ENCODE peak calls at places on chromosomes 13 and 19, in eight cellular contexts. V, K, A, W, O, S, J and M are unnamed samples.

GRCh38 chr13:109816979-109817275 is 30.5 kb upstream of the IRS2 start:
- DNase-seq in V (peak), K (no peak), A (no peak), W (no peak), O (no peak), S (no peak), J (no peak), M (no peak)

GRCh38 chr13:51519839-51520238 is 64.4 kb upstream of the WDFY2 start:
- DNase-seq in V (peak), K (no peak), A (peak), W (no peak), O (peak), S (no peak), J (no peak), M (no peak)

GRCh38 chr13:44331912-44332840 is 41.4 kb upstream of the SERP2 start:
- DNase-seq in V (peak), K (no peak), A (no peak), W (no peak), O (no peak), S (peak), J (no peak), M (no peak)

GRCh38 chr19:6238643-6239281 is 41.0 kb downstream of the MLLT1 start:
- DNase-seq in V (peak), K (no peak), A (no peak), W (no peak), O (no peak), S (no peak), J (no peak), M (no peak)

GRCh38 chr19:4014541-4015491 is 7.3 kb downstream of the PIAS4 start:
- DNase-seq in V (no peak), K (peak), A (no peak), W (peak), O (no peak), S (peak), J (no peak), M (peak)

GRCh38 chr13:48194392-48194754 is 38.6 kb upstream of the ITM2B start:
- DNase-seq in V (no peak), K (no peak), A (no peak), W (no peak), O (no peak), S (no peak), J (peak), M (no peak)

GRCh38 chr19:12733369-12733896 is 1.1 kb downstream of the TRIR start:
- DNase-seq in V (peak), K (no peak), A (peak), W (no peak), O (peak), S (peak), J (no peak), M (no peak)

GRCh38 chr13:30787747-30788535 is 52.6 kb downstream of the ALOX5AP start:
- DNase-seq in V (peak), K (no peak), A (no peak), W (no peak), O (no peak), S (no peak), J (no peak), M (no peak)

GRCh38 chr13:68927387-68928026 is 1180.1 kb upstream of the ATXN8OS start:
- DNase-seq in V (no peak), K (peak), A (peak), W (no peak), O (peak), S (peak), J (no peak), M (peak)

GRCh38 chr13:32986552-32986951 is 29.7 kb upstream of the KL start:
- DNase-seq in V (no peak), K (no peak), A (no peak), W (no peak), O (no peak), S (no peak), J (no peak), M (no peak)

GRCh38 chr19:13132471-13133166 is 14.6 kb downstream of the NACC1 start:
- DNase-seq in V (peak), K (no peak), A (no peak), W (no peak), O (no peak), S (no peak), J (no peak), M (no peak)

GRCh38 chr19:5837768-5838364 is 1.6 kb downstream of the FUT6 start:
- DNase-seq in V (no peak), K (no peak), A (no peak), W (no peak), O (no peak), S (no peak), J (no peak), M (no peak)

GRCh38 chr13:19153782-19154450 is 27.7 kb downstream of the TUBA3C start:
- DNase-seq in V (no peak), K (no peak), A (peak), W (no peak), O (peak), S (peak), J (no peak), M (peak)

GRCh38 chr19:5690955-5691204 is 785 bp downstream of the RPL36 start:
- DNase-seq in V (no peak), K (no peak), A (no peak), W (no peak), O (no peak), S (no peak), J (no peak), M (no peak)

GRCh38 chr13:32248789-32249188 is 66.4 kb downstream of the ZAR1L start:
- DNase-seq in V (no peak), K (no peak), A (no peak), W (no peak), O (no peak), S (no peak), J (peak), M (no peak)

GRCh38 chr13:23969672-23970071 is 72.4 kb upstream of the C1QTNF9B start:
- DNase-seq in V (peak), K (no peak), A (peak), W (no peak), O (peak), S (no peak), J (no peak), M (no peak)

GRCh38 chr13:32257649-32258048 is 57.5 kb downstream of the ZAR1L start:
- DNase-seq in V (no peak), K (no peak), A (no peak), W (no peak), O (no peak), S (no peak), J (no peak), M (no peak)

GRCh38 chr19:19261350-19262189 is 11.5 kb downstream of the TM6SF2 start:
- DNase-seq in V (no peak), K (peak), A (no peak), W (peak), O (no peak), S (peak), J (no peak), M (peak)

GRCh38 chr19:4534836-4535658 is at the start of gene PLIN5:
- DNase-seq in V (peak), K (peak), A (peak), W (peak), O (peak), S (peak), J (peak), M (peak)

GRCh38 chr13:61146571-61146970 is 269.1 kb downstream of the PCDH20 start:
- DNase-seq in V (no peak), K (no peak), A (no peak), W (no peak), O (no peak), S (no peak), J (no peak), M (no peak)

GRCh38 chr13:33752631-33753030 is 65.3 kb upstream of the RFC3 start:
- DNase-seq in V (no peak), K (no peak), A (no peak), W (no peak), O (no peak), S (no peak), J (no peak), M (no peak)

GRCh38 chr13:97548138-97548537 is 114.2 kb downstream of the RAP2A start:
- DNase-seq in V (no peak), K (no peak), A (no peak), W (no peak), O (no peak), S (no peak), J (no peak), M (no peak)

GRCh38 chr19:35117791-35118190 is 2.2 kb downstream of the FXYD3 start:
- DNase-seq in V (no peak), K (no peak), A (no peak), W (no peak), O (no peak), S (no peak), J (no peak), M (no peak)

GRCh38 chr19:35118268-35119026 is 2.8 kb downstream of the FXYD3 start:
- DNase-seq in V (no peak), K (no peak), A (no peak), W (no peak), O (no peak), S (no peak), J (no peak), M (no peak)

GRCh38 chr19:35116085-35116801 is 620 bp downstream of the FXYD3 start:
- DNase-seq in V (no peak), K (no peak), A (no peak), W (no peak), O (no peak), S (no peak), J (no peak), M (no peak)

GRCh38 chr19:35115538-35115951 is at the start of gene FXYD3:
- DNase-seq in V (no peak), K (no peak), A (no peak), W (no peak), O (no peak), S (no peak), J (no peak), M (no peak)

DNA sequence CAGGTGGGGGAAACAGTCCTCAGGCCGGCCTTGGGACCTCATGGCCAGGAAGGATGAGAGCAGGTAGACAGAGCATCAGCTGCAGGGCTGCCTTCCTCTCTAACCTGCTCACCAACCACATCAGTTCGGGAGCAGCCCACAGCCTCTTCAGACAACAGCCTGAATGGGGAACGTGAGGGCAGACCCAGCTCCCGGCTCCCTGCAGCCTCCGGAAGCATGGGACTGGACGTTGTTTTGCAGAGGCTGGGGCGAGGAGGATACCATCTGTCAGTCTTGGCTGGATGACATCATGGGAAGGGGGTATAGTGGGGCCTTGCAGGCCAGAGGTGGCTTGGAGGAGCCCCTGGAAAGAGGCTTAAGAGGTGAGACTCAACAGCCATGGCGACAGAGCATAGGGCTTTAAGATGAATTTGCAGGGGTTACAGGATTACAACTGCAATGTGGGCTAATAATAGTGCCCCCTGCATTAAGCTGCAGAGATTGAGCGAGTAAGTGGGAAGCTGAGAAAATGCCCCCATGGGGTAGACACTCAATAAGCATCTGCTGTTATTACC is 1.5 kb downstream of the FXYD3 start:
- DNase-seq in V (no peak), K (no peak), A (no peak), W (no peak), O (no peak), S (no peak), J (no peak), M (no peak)
- TF ChIP-seq USF2 in V (no peak), K (no peak), A (no peak), W (no peak), O (no peak), S (no peak), J (no peak), M (no peak)

DNA sequence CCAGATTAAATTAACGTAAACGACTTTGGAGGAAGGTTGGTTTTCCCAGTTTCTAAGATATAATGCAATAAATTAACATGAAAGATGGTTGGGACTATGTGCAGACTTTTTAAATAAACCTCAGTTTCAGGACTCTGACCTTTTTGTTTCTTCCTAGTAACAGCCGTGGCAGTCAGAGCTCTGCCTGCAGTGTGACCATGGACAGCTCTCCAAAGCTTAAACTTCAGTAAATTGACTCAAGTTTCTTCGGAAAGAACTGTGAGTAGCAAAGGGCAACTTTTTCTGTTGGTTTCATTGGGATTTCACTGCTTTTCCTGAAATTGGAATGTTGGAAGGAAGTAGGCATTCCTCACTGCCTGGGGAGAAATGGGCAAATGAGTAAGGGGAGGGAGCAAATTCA is 4.1 kb downstream of the USP29 start:
- DNase-seq in V (no peak), K (no peak), A (no peak), W (no peak), O (no peak), S (no peak), J (no peak), M (no peak)
- TF ChIP-seq USF2 in V (no peak), K (no peak), A (no peak), W (no peak), O (no peak), S (no peak), J (no peak), M (no peak)

DNA sequence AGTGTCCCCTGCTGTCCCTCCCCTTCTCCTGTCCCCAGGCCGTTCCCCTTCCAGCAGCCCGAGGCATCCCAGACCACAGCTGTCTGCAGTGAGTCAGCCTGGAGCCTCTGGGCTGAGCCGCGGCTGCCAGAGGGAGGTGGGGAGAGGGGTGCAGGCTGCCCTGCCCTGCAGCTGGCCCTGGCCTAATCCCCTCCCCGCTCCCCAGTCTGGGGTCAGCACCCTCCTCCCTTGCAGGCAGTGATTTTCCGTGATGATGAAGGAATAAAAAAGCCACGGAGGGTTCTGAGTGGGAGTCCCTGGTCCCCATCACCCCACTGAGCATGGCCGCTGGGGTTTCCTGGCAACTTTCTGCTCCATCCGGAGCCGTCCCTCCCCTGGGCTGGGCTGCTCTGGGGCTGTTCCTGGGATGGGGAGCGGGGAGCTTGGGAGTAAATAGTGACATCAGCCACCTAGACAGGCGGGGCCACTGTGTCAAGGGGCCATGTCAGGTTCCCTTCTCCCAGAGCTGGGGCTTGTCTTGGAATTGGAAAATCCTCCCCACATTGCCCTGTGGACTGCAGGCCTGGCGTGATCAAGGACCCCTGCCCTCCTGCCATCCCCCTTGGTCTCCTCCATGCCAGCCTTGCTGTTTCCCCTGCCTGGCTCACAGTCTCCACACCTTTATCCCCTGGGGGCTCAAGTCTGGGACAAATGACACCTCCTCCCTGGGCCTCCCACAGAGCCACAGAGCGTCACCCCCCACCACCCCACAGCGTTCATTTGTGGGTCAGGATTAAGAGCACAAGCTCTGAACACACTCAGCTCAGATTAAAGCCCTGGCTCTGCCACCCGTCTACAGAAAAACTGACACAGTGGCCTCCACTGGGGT is 16.7 kb downstream of the SPC24 start:
- DNase-seq in V (peak), K (peak), A (peak), W (peak), O (peak), S (peak), J (no peak), M (peak)
- TF ChIP-seq USF2 in V (no peak), K (no peak), A (no peak), W (no peak), O (no peak), S (no peak), J (no peak), M (no peak)

DNA sequence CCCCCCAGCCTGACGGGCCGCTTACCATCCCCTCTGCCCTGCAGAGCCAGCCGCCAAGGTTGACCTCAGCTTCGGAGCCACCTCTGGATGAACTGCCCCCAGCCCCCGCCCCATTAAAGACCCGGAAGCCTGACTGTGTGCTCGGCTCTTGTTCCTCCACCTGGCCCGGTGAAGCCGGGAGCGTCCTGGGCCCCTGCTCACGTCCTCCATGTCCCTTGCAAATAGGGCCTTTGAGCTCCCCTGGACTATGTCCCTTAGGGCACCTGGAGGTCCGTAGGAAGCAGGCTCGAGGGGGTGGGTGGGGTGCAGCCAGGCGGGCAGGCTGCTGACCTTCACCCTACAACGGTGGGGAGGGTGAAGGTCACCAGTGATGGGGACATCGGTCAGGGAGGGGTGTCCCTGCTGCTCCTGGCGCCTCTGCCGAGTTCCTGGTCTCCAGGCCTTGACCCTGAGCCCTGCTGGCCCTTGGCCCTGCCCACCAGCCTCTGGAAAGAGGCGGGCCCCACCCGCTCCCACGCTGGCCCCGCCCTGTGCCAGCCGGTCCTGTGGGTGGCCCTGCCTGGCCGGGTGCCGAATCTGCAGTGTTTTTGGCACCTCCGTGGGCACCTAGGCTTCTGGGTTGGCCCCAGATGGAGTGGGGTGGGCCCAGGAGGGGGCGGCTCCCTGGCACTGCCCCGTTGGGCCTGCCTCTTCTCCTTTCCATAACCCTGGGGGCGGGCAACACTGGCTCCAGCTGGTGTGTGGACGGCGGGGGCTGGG is 3.3 kb downstream of the ATP5F1D start:
- DNase-seq in V (no peak), K (no peak), A (no peak), W (no peak), O (peak), S (no peak), J (no peak), M (no peak)
- TF ChIP-seq USF2 in V (no peak), K (no peak), A (no peak), W (no peak), O (no peak), S (no peak), J (no peak), M (no peak)

DNA sequence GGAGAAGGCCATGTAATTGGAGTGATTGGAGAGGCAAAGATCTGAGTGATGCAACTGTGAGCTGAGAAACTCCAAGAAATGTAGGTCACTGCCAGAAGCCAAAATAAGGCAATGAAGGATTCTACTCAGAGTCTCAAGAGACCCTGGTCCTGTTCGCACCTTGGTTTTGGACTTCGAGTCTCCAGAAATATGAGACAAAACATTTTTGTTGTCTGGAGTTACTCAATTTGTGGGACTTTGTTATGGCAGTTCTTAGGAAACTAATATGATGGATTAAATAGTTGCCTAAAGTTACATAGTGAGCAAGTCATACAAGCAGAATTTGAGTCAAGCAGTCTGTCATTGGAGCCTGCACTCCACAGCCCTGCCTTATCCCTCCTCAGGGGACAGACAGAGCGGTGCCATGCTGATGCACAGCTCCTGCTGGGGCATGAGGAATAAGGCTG is 104.2 kb downstream of the ITGBL1 start:
- DNase-seq in V (peak), K (no peak), A (no peak), W (no peak), O (no peak), S (peak), J (no peak), M (no peak)
- TF ChIP-seq USF2 in V (no peak), K (no peak), A (no peak), W (no peak), O (no peak), S (no peak), J (no peak), M (no peak)

DNA sequence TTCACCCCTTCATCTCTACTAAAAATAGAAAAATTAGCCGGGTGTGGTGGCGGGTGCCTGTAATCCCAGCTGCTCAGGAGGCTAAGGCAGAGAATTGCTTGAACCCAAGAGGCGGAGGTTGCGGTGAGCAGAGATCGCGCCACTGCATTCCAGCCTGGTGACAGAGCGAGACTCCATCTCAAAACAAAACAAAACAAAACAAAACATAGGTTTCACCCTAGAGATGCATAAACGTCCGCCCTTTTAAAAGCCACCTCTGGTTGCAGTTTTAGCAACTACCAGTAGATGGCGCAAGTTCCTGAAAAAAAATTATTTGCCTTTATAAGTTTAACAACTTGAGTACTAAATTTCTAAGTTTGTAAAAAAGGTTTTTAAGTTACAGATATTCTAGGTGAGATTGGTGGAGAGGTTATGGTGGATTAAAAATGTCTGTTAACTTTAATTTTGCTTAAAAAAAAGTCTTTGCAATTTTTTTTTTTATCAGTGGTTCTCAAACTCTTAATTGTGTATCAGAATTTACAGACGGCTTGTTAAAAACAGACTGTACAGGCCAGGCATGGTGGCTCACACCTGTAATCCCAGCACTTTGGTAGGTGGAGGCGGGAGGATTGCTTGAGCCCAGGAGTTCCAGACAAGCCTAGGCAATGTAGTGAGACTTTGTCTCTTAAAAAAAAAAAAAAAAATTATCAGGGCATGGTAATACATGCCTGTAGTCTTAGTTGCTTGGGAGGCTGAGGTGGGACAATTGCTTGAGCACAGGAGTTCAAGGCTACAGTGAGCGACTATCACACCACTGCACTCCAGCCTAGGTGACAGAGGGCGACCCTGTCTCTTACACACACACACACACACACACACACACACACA is 42.1 kb downstream of the NAA16 start:
- DNase-seq in V (peak), K (no peak), A (peak), W (no peak), O (peak), S (peak), J (peak), M (peak)
- TF ChIP-seq USF2 in V (no peak), K (no peak), A (no peak), W (no peak), O (no peak), S (no peak), J (no peak), M (no peak)